ENCODE peak calls at places on chromosomes 1 and 21, in five cellular contexts. E, Z, T, Y and D are unnamed samples.

GRCh38 chr1:119982006-119982405 is 85.7 kb upstream of the ADAM30 start:
- DNase-seq in E (peak), Z (peak), T (no peak), Y (no peak), D (no peak)

GRCh38 chr1:12123172-12123571 is 43.6 kb upstream of the TNFRSF1B start:
- DNase-seq in E (no peak), Z (no peak), T (no peak), Y (no peak), D (no peak)

GRCh38 chr1:96538883-96539282 is 182.7 kb upstream of the PTBP2 start:
- DNase-seq in E (peak), Z (peak), T (no peak), Y (no peak), D (no peak)

GRCh38 chr21:46554431-46555224 is 50.3 kb downstream of the S100B start:
- DNase-seq in E (no peak), Z (no peak), T (peak), Y (peak), D (peak)

GRCh38 chr1:228044961-228045360 is 37.5 kb upstream of the ARF1 start:
- DNase-seq in E (no peak), Z (no peak), T (no peak), Y (no peak), D (peak)

GRCh38 chr1:93448983-93449805 is 1.3 kb downstream of the FNBP1L start:
- DNase-seq in E (no peak), Z (peak), T (peak), Y (no peak), D (no peak)

GRCh38 chr1:234722904-234723588 is 113.1 kb upstream of the IRF2BP2 start:
- DNase-seq in E (peak), Z (peak), T (peak), Y (peak), D (no peak)

GRCh38 chr1:172993640-172994039 is 57.1 kb downstream of the TNFSF18 start:
- DNase-seq in E (no peak), Z (peak), T (no peak), Y (no peak), D (no peak)